ENCODE peak calls at places on chromosomes 7 and 10, in eight cellular contexts. E is GM23338, W is HCT116, G is GM12878, H is HepG2, M is SK-N-SH, U is K562, T is Panc1. S is an unnamed sample.

GRCh38 chr7:28389504-28390385 is 22.6 kb upstream of the CREB5 start:
- DNase-seq in M (peak), H (peak), T (no peak), U (peak), G (no peak), E (peak), W (peak), S (peak)

GRCh38 chr7:154832557-154833138 is 170.3 kb downstream of the PAXIP1 start:
- DNase-seq in E (no peak), W (peak), T (no peak), H (peak), U (peak), M (peak), G (no peak), S (peak)

GRCh38 chr7:37352974-37353948 is 95.4 kb downstream of the ELMO1 start:
- DNase-seq in T (peak), M (peak), H (no peak), W (peak), U (no peak), G (no peak), E (peak), S (peak)

GRCh38 chr10:119408969-119409371 is 133.5 kb downstream of the RGS10 start:
- DNase-seq in T (no peak), M (no peak), W (no peak), U (no peak), H (peak), G (no peak), E (no peak), S (no peak)

GRCh38 chr7:74083928-74084721 is 521 bp downstream of the LIMK1 start:
- DNase-seq in E (peak), H (no peak), M (peak), T (no peak), W (no peak), U (peak), G (no peak), S (peak)

GRCh38 chr7:143882611-143883078 is 19.3 kb downstream of the TCAF1 start:
- DNase-seq in E (peak), M (peak), H (peak), G (no peak), T (no peak), W (no peak), U (no peak), S (no peak)

GRCh38 chr7:29091121-29091601 is 55.2 kb downstream of the CPVL start:
- DNase-seq in E (peak), U (no peak), H (no peak), G (no peak), M (peak), W (no peak), T (no peak), S (no peak)

GRCh38 chr7:47342646-47343045 is 239.3 kb downstream of the TNS3 start:
- DNase-seq in U (no peak), T (no peak), W (no peak), E (no peak), G (no peak), M (no peak), H (no peak), S (no peak)

GRCh38 chr7:33882040-33882800 is 23.1 kb upstream of the BMPER start:
- DNase-seq in T (no peak), H (no peak), G (no peak), M (no peak), E (no peak), W (no peak), U (no peak), S (no peak)

GRCh38 chr10:46520381-46520780 is 36.1 kb downstream of the GPRIN2 start:
- DNase-seq in T (no peak), E (no peak), G (no peak), W (no peak), H (no peak), M (no peak), U (no peak), S (no peak)

GRCh38 chr7:100152937-100153666 is 4.4 kb downstream of the LAMTOR4 start:
- DNase-seq in T (no peak), E (no peak), W (no peak), M (no peak), U (no peak), H (no peak), G (no peak), S (no peak)

GRCh38 chr10:84375011-84375410 is 46.6 kb downstream of the CCSER2 start:
- DNase-seq in U (peak), T (peak), E (peak), M (peak), H (peak), G (peak), W (peak), S (no peak)

GRCh38 chr7:145839814-145840213 is 276.8 kb upstream of the CNTNAP2 start:
- DNase-seq in T (no peak), W (no peak), M (no peak), E (no peak), H (no peak), U (no peak), G (no peak), S (no peak)

GRCh38 chr10:114879541-114880158 is 58.1 kb downstream of the FHIP2A start:
- DNase-seq in G (peak), H (peak), W (peak), M (peak), T (no peak), E (peak), U (peak), S (peak)

GRCh38 chr10:121846555-121846954 is 81.3 kb downstream of the ATE1 start:
- DNase-seq in W (no peak), U (no peak), E (no peak), G (no peak), M (no peak), T (no peak), H (no peak), S (no peak)

GRCh38 chr7:139041378-139042053 is 5.7 kb upstream of the ZC3HAV1L start:
- DNase-seq in T (no peak), W (no peak), H (no peak), M (no peak), G (no peak), E (no peak), U (peak), S (no peak)

GRCh38 chr10:93993782-93994668 is at the start of gene PLCE1:
- DNase-seq in E (peak), G (no peak), M (peak), U (peak), H (no peak), W (no peak), T (no peak), S (no peak)

GRCh38 chr7:1571261-1571650 is 1.4 kb upstream of the PSMG3 start:
- DNase-seq in H (peak), U (no peak), T (no peak), E (no peak), M (no peak), W (no peak), G (no peak), S (no peak)

GRCh38 chr10:96334888-96335526 is 23.8 kb downstream of the OPALIN start:
- DNase-seq in E (peak), U (peak), G (no peak), H (peak), W (peak), M (peak), T (peak), S (no peak)

GRCh38 chr7:17638727-17639126 is 301.6 kb downstream of the SNX13 start:
- DNase-seq in M (no peak), T (no peak), U (no peak), H (no peak), W (no peak), E (no peak), G (no peak), S (peak)

GRCh38 chr10:98371421-98371820 is 43.6 kb downstream of the PYROXD2 start:
- DNase-seq in E (no peak), U (no peak), W (no peak), M (no peak), H (no peak), G (no peak), T (no peak), S (no peak)

GRCh38 chr7:128408709-128409434 is 910 bp downstream of the IMPDH1 start:
- DNase-seq in H (no peak), M (peak), U (peak), G (no peak), E (peak), T (no peak), W (no peak), S (no peak)

GRCh38 chr10:88401671-88402347 is 181.3 kb downstream of the RNLS start:
- DNase-seq in W (no peak), G (no peak), T (no peak), M (no peak), U (no peak), H (no peak), E (peak), S (no peak)

GRCh38 chr10:112359606-112360307 is 14.2 kb upstream of the ACSL5 start:
- DNase-seq in M (no peak), W (no peak), U (no peak), T (no peak), G (no peak), H (no peak), E (no peak), S (no peak)

GRCh38 chr10:112360308-112361270 is 13.3 kb upstream of the ACSL5 start:
- DNase-seq in U (no peak), T (no peak), M (no peak), E (peak), G (no peak), H (no peak), W (no peak), S (no peak)

GRCh38 chr10:112362833-112363232 is 11.1 kb upstream of the ACSL5 start:
- DNase-seq in T (no peak), W (no peak), H (no peak), U (no peak), G (no peak), E (no peak), M (no peak), S (no peak)

GRCh38 chr10:112363696-112364688 is 9.9 kb upstream of the ACSL5 start:
- DNase-seq in U (no peak), H (no peak), W (no peak), M (no peak), T (no peak), G (no peak), E (no peak), S (no peak)

GRCh38 chr10:112361951-112362770 is 11.8 kb upstream of the ACSL5 start:
- DNase-seq in W (no peak), T (no peak), M (no peak), H (no peak), G (no peak), E (peak), U (no peak), S (no peak)
- TF ChIP-seq POLR2AphosphoS5 in W (peak), T (no peak), M (no peak), H (no peak), G (no peak), E (no peak), U (no peak), S (no peak)

GRCh38 chr10:49189422-49189821 is 1.2 kb upstream of the TMEM273 start:
- DNase-seq in T (no peak), E (no peak), H (no peak), U (no peak), W (no peak), M (no peak), G (no peak), S (no peak)
- TF ChIP-seq REST in T (no peak), E (no peak), H (no peak), U (no peak), W (no peak), M (no peak), G (no peak), S (no peak)

GRCh38 chr10:92696606-92697383 is 7.0 kb downstream of the HHEX start:
- DNase-seq in M (peak), E (peak), U (peak), T (no peak), W (no peak), G (no peak), H (peak), S (no peak)

GRCh38 chr10:92693534-92693893 is 3.8 kb downstream of the HHEX start:
- DNase-seq in U (no peak), E (no peak), T (no peak), M (no peak), G (no peak), W (no peak), H (no peak), S (no peak)

GRCh38 chr10:92697663-92698511 is 8.1 kb downstream of the HHEX start:
- DNase-seq in U (peak), G (no peak), T (no peak), W (no peak), M (no peak), E (no peak), H (peak), S (no peak)

GRCh38 chr10:92692697-92693533 is 3.2 kb downstream of the HHEX start:
- DNase-seq in H (no peak), U (no peak), W (no peak), G (no peak), E (no peak), T (no peak), M (no peak), S (no peak)

GRCh38 chr10:92695679-92696605 is 6.2 kb downstream of the HHEX start:
- DNase-seq in W (no peak), E (peak), M (peak), U (peak), T (no peak), G (no peak), H (no peak), S (no peak)
- H3K4me3 ChIP-seq in W (no peak), E (peak), M (peak), U (peak), T (peak), G (no peak), H (peak), S (no peak)

GRCh38 chr10:77264527-77264926 is 373.1 kb downstream of the KCNMA1 start:
- DNase-seq in H (no peak), E (no peak), U (no peak), W (no peak), G (no peak), T (no peak), M (no peak), S (no peak)

GRCh38 chr10:77268721-77269120 is 368.9 kb downstream of the KCNMA1 start:
- DNase-seq in T (no peak), E (no peak), U (no peak), M (no peak), W (no peak), H (no peak), G (no peak), S (no peak)

GRCh38 chr10:77267703-77268630 is 369.6 kb downstream of the KCNMA1 start:
- DNase-seq in E (no peak), G (no peak), T (no peak), U (no peak), W (no peak), H (no peak), M (no peak), S (no peak)

GRCh38 chr10:77264107-77264506 is 373.5 kb downstream of the KCNMA1 start:
- DNase-seq in U (no peak), M (no peak), G (peak), H (no peak), E (no peak), T (no peak), W (no peak), S (peak)

GRCh38 chr10:77266242-77266641 is 371.4 kb downstream of the KCNMA1 start:
- DNase-seq in H (no peak), U (no peak), M (no peak), T (no peak), E (no peak), W (no peak), G (no peak), S (no peak)
- TF ChIP-seq POLR2AphosphoS5 in H (no peak), U (no peak), M (no peak), T (no peak), E (no peak), W (no peak), G (no peak), S (no peak)

DNA sequence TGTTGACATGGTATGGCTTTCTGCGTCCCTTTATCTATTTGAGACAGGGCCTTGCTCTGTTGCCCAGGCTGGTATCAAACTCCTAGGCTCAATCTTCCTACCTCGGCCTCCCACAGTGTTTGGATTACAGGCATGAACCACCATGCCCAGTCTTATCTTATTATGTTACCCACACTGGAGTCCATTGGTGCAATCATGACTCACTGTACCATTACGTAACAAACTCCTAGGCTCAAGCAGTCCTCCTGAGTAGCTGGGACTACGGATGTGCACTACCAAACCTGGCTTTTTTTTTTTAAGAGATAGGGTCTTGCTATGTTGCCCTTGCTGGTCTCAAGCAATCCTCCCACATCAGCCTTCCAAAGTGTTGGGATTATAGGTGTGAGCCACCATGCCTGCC is 66.7 kb downstream of the CCDC3 start:
- DNase-seq in G (no peak), T (no peak), W (no peak), M (no peak), U (no peak), E (no peak), H (no peak), S (no peak)
- TF ChIP-seq REST in G (no peak), T (no peak), W (no peak), M (no peak), U (no peak), E (no peak), H (no peak), S (no peak)

DNA sequence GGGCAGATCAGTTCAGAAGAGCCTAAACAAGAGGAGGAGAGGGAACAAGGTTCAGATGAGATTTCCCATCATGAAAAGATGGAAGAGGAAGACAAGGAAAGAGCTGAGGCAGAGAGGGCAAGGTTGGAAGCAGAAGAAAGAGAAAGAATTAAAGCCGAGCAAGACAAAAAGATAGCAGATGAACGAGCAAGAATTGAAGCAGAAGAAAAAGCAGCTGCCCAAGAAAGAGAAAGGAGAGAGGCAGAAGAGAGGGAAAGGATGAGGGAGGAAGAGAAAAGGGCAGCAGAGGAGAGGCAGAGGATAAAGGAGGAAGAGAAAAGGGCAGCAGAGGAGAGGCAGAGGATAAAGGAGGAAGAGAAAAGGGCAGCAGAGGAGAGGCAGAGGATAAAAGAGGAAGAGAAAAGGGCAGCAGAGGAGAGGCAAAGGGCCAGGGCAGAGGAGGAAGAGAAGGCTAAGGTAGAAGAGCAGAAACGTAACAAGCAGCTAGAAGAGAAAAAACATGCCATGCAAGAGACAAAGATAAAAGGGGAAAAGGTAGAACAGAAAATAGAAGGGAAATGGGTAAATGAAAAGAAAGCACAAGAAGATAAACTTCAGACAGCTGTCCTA is 52.7 kb upstream of the AGBL3 start:
- DNase-seq in H (no peak), U (no peak), E (no peak), T (no peak), M (no peak), G (no peak), W (no peak), S (peak)
- H3K4me3 ChIP-seq in H (no peak), U (peak), E (no peak), T (no peak), M (no peak), G (peak), W (no peak), S (no peak)

GRCh38 chr10:3668276-3668960 is 116.6 kb downstream of the KLF6 start:
- DNase-seq in T (no peak), G (no peak), E (peak), W (no peak), H (peak), U (peak), M (no peak), S (no peak)
- TF ChIP-seq POLR2AphosphoS5 in T (no peak), G (no peak), E (no peak), W (no peak), H (no peak), U (no peak), M (no peak), S (no peak)

GRCh38 chr10:131710142-131710861 is 190.5 kb upstream of the PPP2R2D start:
- DNase-seq in T (no peak), E (no peak), M (peak), H (no peak), G (no peak), U (no peak), W (no peak), S (no peak)
- TF ChIP-seq REST in T (no peak), E (no peak), M (no peak), H (no peak), G (no peak), U (no peak), W (no peak), S (no peak)

GRCh38 chr10:33331020-33331557 is 3.4 kb downstream of the NRP1 start:
- DNase-seq in W (no peak), T (no peak), H (no peak), E (no peak), G (no peak), U (no peak), M (no peak), S (no peak)

GRCh38 chr10:33328253-33328652 is 6.2 kb downstream of the NRP1 start:
- DNase-seq in G (no peak), W (no peak), E (no peak), T (no peak), M (no peak), U (no peak), H (no peak), S (no peak)

GRCh38 chr10:33327750-33328149 is 6.7 kb downstream of the NRP1 start:
- DNase-seq in G (no peak), E (peak), H (no peak), T (no peak), U (no peak), M (no peak), W (no peak), S (no peak)

GRCh38 chr10:33330543-33331019 is 3.9 kb downstream of the NRP1 start:
- DNase-seq in U (peak), W (peak), G (peak), E (peak), M (peak), T (no peak), H (peak), S (peak)

GRCh38 chr10:33329178-33329577 is 5.3 kb downstream of the NRP1 start:
- DNase-seq in T (no peak), E (no peak), U (no peak), G (no peak), W (no peak), M (no peak), H (no peak), S (no peak)
- H3K4me3 ChIP-seq in T (no peak), E (no peak), U (no peak), G (no peak), W (no peak), M (no peak), H (no peak), S (no peak)

S was measured in HL-60.